ENCODE peak calls at places on chromosome 6, in ten cellular contexts. R is AG08396; V is dorsolateral prefrontal cortex; C is NCI-H774; Q is HEK293T; B is fibroblast of the conjunctiva; T is PC-3; D is stomach; G is hepatocyte; S is stimulated activated CD4-positive, alpha-beta T cell treated with anti-CD3 and anti-CD28 coated beads, Interleukin-2, amount 100 ng/mL, for 4 hours. U is an unnamed sample.

GRCh38 chr6:168413018-168413720 is 27.8 kb upstream of the SMOC2 start:
- DNase-seq in C (no peak), T (no peak), D (no peak), V (no peak), B (no peak), S (no peak), G (no peak), Q (no peak), R (no peak), U (no peak)

GRCh38 chr6:13362432-13362831 is 34.1 kb upstream of the TBC1D7 start:
- DNase-seq in V (no peak), T (no peak), S (no peak), G (no peak), R (peak), D (no peak), C (no peak), B (no peak), Q (no peak), U (no peak)

GRCh38 chr6:11947569-11947968 is 64.5 kb upstream of the HIVEP1 start:
- DNase-seq in V (no peak), R (no peak), T (peak), B (no peak), Q (no peak), D (no peak), C (no peak), S (no peak), G (peak), U (no peak)

GRCh38 chr6:156828280-156828703 is 51.1 kb downstream of the ARID1B start:
- DNase-seq in C (no peak), G (peak), Q (no peak), T (peak), V (no peak), S (no peak), B (peak), D (no peak), R (peak), U (no peak)

GRCh38 chr6:42163941-42164340 is 9.2 kb upstream of the GUCA1A start:
- DNase-seq in T (no peak), S (no peak), V (no peak), Q (no peak), R (peak), D (no peak), B (no peak), G (no peak), C (no peak), U (no peak)

GRCh38 chr6:30555428-30556005 is 772 bp downstream of the GNL1 start:
- DNase-seq in S (no peak), G (peak), Q (peak), D (peak), R (peak), B (no peak), C (no peak), V (peak), T (no peak), U (peak)

GRCh38 chr6:146246028-146246427 is 217.2 kb downstream of the GRM1 start:
- DNase-seq in G (no peak), Q (no peak), T (no peak), V (no peak), C (no peak), S (no peak), D (no peak), B (no peak), R (no peak), U (peak)

GRCh38 chr6:149336529-149336928 is 19.0 kb downstream of the TAB2 start:
- DNase-seq in D (no peak), S (no peak), B (no peak), G (peak), R (no peak), C (no peak), Q (no peak), V (no peak), T (peak), U (no peak)

GRCh38 chr6:4858194-4859028 is 82.2 kb downstream of the CDYL start:
- DNase-seq in T (no peak), R (no peak), D (no peak), V (no peak), Q (no peak), G (no peak), C (peak), S (no peak), B (no peak), U (no peak)

GRCh38 chr6:79544939-79545450 is 7.8 kb upstream of the LCA5 start:
- DNase-seq in T (peak), G (peak), Q (peak), R (peak), S (no peak), V (peak), B (peak), C (peak), D (peak), U (peak)

GRCh38 chr6:161292650-161293281 is 18.9 kb upstream of the AGPAT4 start:
- DNase-seq in T (no peak), R (no peak), S (no peak), B (no peak), C (no peak), D (no peak), V (no peak), Q (no peak), G (no peak), U (no peak)

GRCh38 chr6:111668410-111668809 is 62.7 kb upstream of the TRAF3IP2 start:
- DNase-seq in G (no peak), Q (peak), B (no peak), R (no peak), S (no peak), V (no peak), C (no peak), T (no peak), D (no peak), U (peak)

GRCh38 chr6:90375681-90376439 is 79.2 kb upstream of the BACH2 start:
- DNase-seq in C (no peak), V (no peak), Q (no peak), S (no peak), T (peak), D (no peak), G (no peak), R (peak), B (peak), U (no peak)

GRCh38 chr6:112153926-112154621 is 66.7 kb downstream of the FAM229B start:
- DNase-seq in V (no peak), Q (no peak), D (no peak), C (no peak), B (no peak), T (peak), S (no peak), G (no peak), R (peak), U (no peak)

GRCh38 chr6:7809346-7809745 is 83.4 kb downstream of the BMP6 start:
- DNase-seq in V (no peak), T (no peak), D (no peak), G (no peak), Q (no peak), B (no peak), R (no peak), S (no peak), C (no peak), U (no peak)